ENCODE peak calls at places on chromosomes 16 and 17, in ten cellular contexts. I, G, X, A, L, H, O, W, M and F are unnamed samples.

GRCh38 chr17:15981646-15982580 is 17.6 kb downstream of the ZSWIM7 start:
- DNase-seq in I (no peak), G (peak; percentile 84), X (no peak), A (peak; percentile 85), L (peak; percentile 67), H (peak; percentile 63), O (no peak), W (no peak), M (no peak), F (no peak)

GRCh38 chr17:66175892-66176291 is 16.0 kb downstream of the CEP112 start:
- DNase-seq in I (no peak), G (no peak), X (peak; percentile 42), A (no peak), L (no peak), H (no peak), O (no peak), W (no peak), M (no peak), F (peak; percentile 34)

GRCh38 chr17:83057793-83058477 is 21.5 kb upstream of the METRNL start:
- DNase-seq in I (no peak), G (no peak), X (no peak), A (no peak), L (no peak), H (no peak), O (no peak), W (no peak), M (no peak), F (no peak)

GRCh38 chr16:29845656-29846055 is 17.4 kb downstream of the CDIPT start:
- DNase-seq in I (no peak), G (no peak), X (no peak), A (no peak), L (no peak), H (no peak), O (no peak), W (no peak), M (no peak), F (no peak)

GRCh38 chr16:81625544-81626152 is 153.4 kb upstream of the PLCG2 start:
- DNase-seq in I (peak; percentile 67), G (peak; percentile 43), X (no peak), A (peak; percentile 20), L (peak; percentile 91), H (no peak), O (peak; percentile 31), W (peak; percentile 58), M (no peak), F (no peak)

GRCh38 chr17:56598471-56598870 is 5.0 kb downstream of the NOG start:
- DNase-seq in I (no peak), G (peak; percentile 65), X (no peak), A (peak; percentile 57), L (no peak), H (no peak), O (no peak), W (no peak), M (no peak), F (no peak)

GRCh38 chr16:75653926-75654325 is 6.4 kb downstream of the TERF2IP start:
- DNase-seq in I (no peak), G (peak; percentile 76), X (no peak), A (peak; percentile 45), L (no peak), H (no peak), O (no peak), W (no peak), M (no peak), F (no peak)

GRCh38 chr16:64907844-64908243 is 214.0 kb downstream of the CDH11 start:
- DNase-seq in I (no peak), G (peak; percentile 8), X (no peak), A (no peak), L (no peak), H (peak; percentile 49), O (no peak), W (no peak), M (no peak), F (no peak)

GRCh38 chr16:80704751-80705150 is 99.6 kb downstream of the CDYL2 start:
- DNase-seq in I (no peak), G (no peak), X (no peak), A (no peak), L (no peak), H (no peak), O (no peak), W (no peak), M (no peak), F (no peak)

GRCh38 chr16:828891-829290 is 28.4 kb upstream of the GNG13 start:
- DNase-seq in I (no peak), G (no peak), X (no peak), A (no peak), L (no peak), H (no peak), O (no peak), W (no peak), M (no peak), F (no peak)

GRCh38 chr17:63984651-63985386 is 12.1 kb upstream of the SCN4A start:
- DNase-seq in I (no peak), G (peak; percentile 91), X (peak; percentile 29), A (peak; percentile 91), L (peak; percentile 84), H (peak; percentile 35), O (peak; percentile 80), W (peak; percentile 70), M (no peak), F (no peak)

GRCh38 chr16:49921791-49922456 is 66.0 kb upstream of the ZNF423 start:
- DNase-seq in I (peak; percentile 45), G (peak; percentile 17), X (peak; percentile 13), A (peak; percentile 41), L (peak; percentile 9), H (peak; percentile 61), O (peak; percentile 48), W (peak; percentile 31), M (peak; percentile 16), F (peak; percentile 12)

GRCh38 chr17:35238817-35239216 is 4.1 kb upstream of the SLFN5 start:
- DNase-seq in I (no peak), G (peak; percentile 78), X (no peak), A (peak; percentile 84), L (peak; percentile 85), H (no peak), O (no peak), W (no peak), M (no peak), F (no peak)

GRCh38 chr16:85718682-85719081 is 29.9 kb upstream of the GINS2 start:
- DNase-seq in I (no peak), G (no peak), X (no peak), A (no peak), L (no peak), H (peak; percentile 22), O (no peak), W (no peak), M (no peak), F (no peak)

GRCh38 chr16:89188064-89188441 is 12.3 kb downstream of the SLC22A31 start:
- DNase-seq in I (no peak), G (no peak), X (no peak), A (no peak), L (no peak), H (no peak), O (no peak), W (no peak), M (no peak), F (no peak)